ENCODE peak calls at places on chromosomes 2 and 18, in eight cellular contexts. D, J, I, K, X, A, F and Z are unnamed samples.

GRCh38 chr2:96815326-96816126 is 542 bp upstream of the CNNM3 start:
- DNase-seq in D (no peak), J (no peak), I (no peak), X (no peak), F (peak), A (peak), K (no peak), Z (no peak)

GRCh38 chr2:118945921-118946320 is 3.9 kb downstream of the MARCO start:
- DNase-seq in X (no peak), A (no peak), F (no peak), K (no peak), J (no peak), I (no peak), D (no peak), Z (no peak)

GRCh38 chr2:239857591-239857990 is 167.6 kb downstream of the NDUFA10 start:
- DNase-seq in A (no peak), X (no peak), J (no peak), F (no peak), D (no peak), I (no peak), K (no peak), Z (no peak)

GRCh38 chr2:161136696-161137324 is 23.4 kb upstream of the TANK start:
- DNase-seq in J (no peak), I (no peak), F (no peak), X (no peak), K (peak), D (no peak), A (no peak), Z (no peak)

GRCh38 chr2:215830313-215830712 is 183.0 kb downstream of the MREG start:
- DNase-seq in K (peak), A (no peak), X (peak), J (peak), I (peak), D (peak), F (no peak), Z (no peak)

GRCh38 chr2:54763636-54764291 is 40.3 kb downstream of the EML6 start:
- DNase-seq in J (no peak), X (no peak), F (peak), K (no peak), D (no peak), I (no peak), A (no peak), Z (no peak)

GRCh38 chr18:48161911-48162698 is 231.6 kb upstream of the SMAD2 start:
- DNase-seq in A (no peak), J (no peak), X (no peak), F (peak), K (peak), I (peak), D (no peak), Z (no peak)

GRCh38 chr2:223712642-223713041 is 110.5 kb upstream of the SCG2 start:
- DNase-seq in X (no peak), A (no peak), F (no peak), I (no peak), D (no peak), J (no peak), K (no peak), Z (no peak)

GRCh38 chr2:237147317-237147716 is 61.6 kb downstream of the COPS8 start:
- DNase-seq in J (no peak), I (no peak), D (no peak), A (no peak), F (no peak), X (no peak), K (no peak), Z (no peak)

GRCh38 chr2:236848467-236848866 is 237.2 kb upstream of the COPS8 start:
- DNase-seq in X (no peak), D (no peak), A (no peak), K (no peak), F (no peak), J (no peak), I (no peak), Z (no peak)

GRCh38 chr18:31774477-31774785 is 13.8 kb upstream of the SLC25A52 start:
- DNase-seq in I (no peak), K (no peak), D (no peak), J (no peak), X (no peak), F (no peak), A (no peak), Z (no peak)

GRCh38 chr2:147223553-147223952 is 621.3 kb upstream of the ACVR2A start:
- DNase-seq in K (no peak), F (no peak), X (no peak), I (no peak), A (no peak), J (no peak), D (no peak), Z (no peak)

GRCh38 chr2:45406626-45407025 is 204.4 kb downstream of the SRBD1 start:
- DNase-seq in I (no peak), J (no peak), A (no peak), K (no peak), F (no peak), X (no peak), D (no peak), Z (no peak)

GRCh38 chr2:43131890-43132522 is 94.4 kb downstream of the ZFP36L2 start:
- DNase-seq in X (no peak), I (no peak), F (no peak), D (no peak), J (peak), K (no peak), A (no peak), Z (no peak)

GRCh38 chr18:58192519-58192918 is 148.5 kb downstream of the NEDD4L start:
- DNase-seq in J (no peak), K (no peak), F (no peak), X (no peak), A (no peak), D (no peak), I (no peak), Z (no peak)

GRCh38 chr18:58196164-58196563 is 152.1 kb downstream of the NEDD4L start:
- DNase-seq in K (no peak), F (no peak), D (no peak), X (no peak), I (no peak), J (no peak), A (no peak), Z (no peak)

GRCh38 chr18:58196881-58197872 is 153.2 kb downstream of the NEDD4L start:
- DNase-seq in J (no peak), X (no peak), I (peak), K (no peak), F (no peak), A (no peak), D (no peak), Z (no peak)

GRCh38 chr18:58194028-58194427 is 150.0 kb downstream of the NEDD4L start:
- DNase-seq in K (no peak), X (no peak), A (no peak), F (no peak), D (no peak), I (no peak), J (no peak), Z (no peak)

GRCh38 chr18:58195278-58195721 is 151.3 kb downstream of the NEDD4L start:
- DNase-seq in D (no peak), X (no peak), A (peak), F (no peak), K (peak), I (peak), J (no peak), Z (no peak)
- TF ChIP-seq POLR2A in D (no peak), X (no peak), A (no peak), F (no peak), K (no peak), I (no peak), J (no peak), Z (no peak)

DNA sequence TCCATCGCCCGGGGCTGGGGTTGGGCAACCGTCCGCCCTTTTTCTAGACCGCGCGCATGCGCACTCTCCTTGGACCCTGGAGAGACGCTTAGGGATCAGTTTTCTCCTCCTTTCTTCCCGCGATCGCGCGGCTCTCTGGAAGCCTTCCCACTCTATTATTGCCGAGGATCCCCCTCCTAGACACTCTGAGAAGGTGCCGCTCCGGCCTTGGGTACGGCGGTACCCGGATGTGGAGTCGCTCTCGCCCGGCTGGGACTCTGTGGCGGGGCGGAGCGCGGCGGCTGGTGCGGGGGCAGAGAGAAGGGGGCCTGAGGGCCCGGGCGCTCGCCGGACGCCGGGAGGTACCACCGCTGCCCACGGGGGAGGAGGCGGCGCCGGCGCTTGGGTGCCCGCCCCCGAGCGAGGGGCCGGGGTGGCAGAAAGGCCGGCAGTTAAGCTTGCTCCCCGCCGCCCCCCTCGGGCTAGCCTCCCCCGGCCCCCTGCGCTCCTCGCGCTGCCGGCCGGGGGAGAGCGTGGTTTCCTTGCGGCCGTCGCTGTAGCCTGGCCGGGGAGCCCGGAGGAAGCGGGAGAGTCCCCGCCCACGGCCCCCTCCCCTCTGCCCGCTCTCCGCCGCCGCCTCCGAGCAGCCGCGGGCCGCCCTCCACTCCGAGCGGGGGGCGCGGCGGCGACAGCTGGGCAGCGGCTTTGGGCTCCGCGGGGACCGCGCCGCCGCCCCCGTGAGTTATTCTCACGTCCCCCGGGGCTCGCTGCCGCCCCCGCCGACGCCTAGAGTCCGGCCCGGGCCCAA is at the start of gene MIB1:
- DNase-seq in K (peak), I (peak), J (peak), F (peak), A (no peak), D (no peak), X (no peak), Z (peak)
- TF ChIP-seq POLR2A in K (peak), I (peak), J (peak), F (peak), A (peak), D (peak), X (peak), Z (peak)

DNA sequence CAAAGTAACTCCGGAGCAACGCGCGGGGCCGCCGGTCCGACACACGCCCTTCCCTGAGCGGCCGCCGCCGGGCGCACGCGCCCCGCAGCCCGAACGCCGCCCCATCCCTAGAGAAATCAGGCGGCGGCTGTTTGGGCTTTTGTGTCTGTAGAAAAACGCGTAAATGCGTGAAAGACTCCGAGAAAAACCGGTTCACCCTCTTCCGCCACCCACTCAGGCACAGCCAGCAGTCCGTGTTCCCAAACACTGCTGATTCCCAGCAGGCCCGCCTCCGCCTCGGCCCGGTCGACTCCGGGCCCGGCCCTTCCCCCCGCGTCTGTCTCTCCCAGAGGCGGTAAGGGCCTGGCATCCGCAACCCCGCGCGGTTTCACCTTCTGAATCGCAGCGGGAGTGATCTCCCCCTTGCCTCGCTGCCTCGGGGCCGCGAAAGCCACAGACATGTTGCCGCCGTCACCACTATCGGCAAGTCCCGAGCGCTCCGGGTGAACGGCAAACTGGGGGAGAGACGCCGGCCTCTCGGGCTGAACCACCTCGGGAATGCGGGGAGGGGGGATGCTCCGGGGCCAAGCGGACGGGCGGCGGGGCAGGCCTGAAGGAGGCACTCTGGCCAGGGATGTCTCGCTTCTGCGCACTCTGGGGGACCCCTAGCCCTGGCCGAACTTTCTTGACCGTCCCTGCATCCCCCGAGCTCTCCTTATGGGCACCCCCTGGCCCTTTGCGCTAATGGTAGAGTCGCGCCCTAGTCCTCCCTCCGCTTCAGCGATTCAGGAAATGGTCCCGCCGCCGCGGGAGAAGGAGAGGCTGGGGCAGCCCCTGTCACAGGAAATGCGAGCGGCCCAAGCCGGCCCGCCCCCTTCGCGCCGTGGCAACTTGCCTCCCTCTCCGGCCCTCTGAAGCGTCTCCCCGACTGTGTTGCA is at the start of gene SS18:
- DNase-seq in J (peak), D (peak), X (peak), A (peak), F (peak), I (peak), K (peak), Z (peak)
- TF ChIP-seq POLR2A in J (peak), D (peak), X (peak), A (peak), F (peak), I (no peak), K (peak), Z (peak)

GRCh38 chr2:158153270-158154015 is 51.8 kb downstream of the UPP2 start:
- DNase-seq in F (no peak), A (no peak), K (no peak), D (no peak), J (no peak), X (no peak), I (no peak), Z (no peak)

DNA sequence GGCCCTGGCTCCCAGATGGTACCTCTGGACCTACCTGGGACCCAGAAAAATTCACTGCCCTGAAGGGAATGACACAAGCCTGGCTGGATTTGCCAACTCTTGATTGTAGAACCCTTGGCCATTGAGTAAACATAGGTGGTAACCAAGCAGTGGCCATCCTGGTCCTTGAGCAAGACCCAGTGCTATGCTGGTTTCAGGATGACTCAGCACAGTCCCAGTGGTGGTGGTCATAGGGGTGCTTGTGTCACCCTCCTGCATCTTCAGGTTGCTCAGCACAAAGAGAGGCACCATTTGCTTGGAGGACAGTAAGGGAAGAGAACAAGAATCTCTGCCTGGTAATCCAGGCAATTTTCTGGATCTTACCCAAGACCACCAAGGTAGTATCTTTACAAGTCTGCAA is 52.9 kb downstream of the UPP2 start:
- DNase-seq in D (no peak), J (no peak), K (no peak), I (no peak), A (no peak), X (no peak), F (no peak), Z (no peak)
- TF ChIP-seq POLR2A in D (no peak), J (no peak), K (no peak), I (no peak), A (no peak), X (no peak), F (no peak), Z (no peak)

DNA sequence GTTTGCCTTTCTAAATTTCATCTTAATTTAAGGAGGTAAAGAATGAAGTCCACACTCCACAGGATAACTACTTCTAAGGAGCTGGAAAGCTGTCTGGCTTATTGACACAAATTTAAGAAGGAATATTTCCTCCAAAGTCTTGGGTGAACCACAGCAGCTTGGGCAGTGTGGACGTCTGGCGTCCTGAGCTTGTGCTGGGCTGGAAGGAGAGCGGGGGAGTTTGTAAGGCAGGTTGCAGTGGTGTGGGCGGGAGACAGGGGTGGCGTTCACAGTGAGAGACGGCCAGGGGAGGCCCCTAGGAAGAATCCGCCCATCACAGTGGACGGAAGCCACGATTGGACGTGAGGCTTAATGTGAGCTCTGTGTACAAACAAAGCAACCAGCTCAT is 25.7 kb downstream of the ADI1 start:
- DNase-seq in K (no peak), J (no peak), A (no peak), D (no peak), X (no peak), I (no peak), F (no peak), Z (no peak)
- TF ChIP-seq POLR2A in K (no peak), J (no peak), A (no peak), D (no peak), X (no peak), I (no peak), F (no peak), Z (no peak)

GRCh38 chr2:232478571-232479340 is 8.9 kb downstream of the ECEL1 start:
- DNase-seq in A (peak), F (no peak), D (no peak), K (no peak), I (peak), J (peak), X (no peak), Z (no peak)
- TF ChIP-seq POLR2A in A (no peak), F (no peak), D (no peak), K (no peak), I (no peak), J (no peak), X (no peak), Z (no peak)